ENCODE peak calls at places on chromosome 6, in nine cellular contexts. C is dorsolateral prefrontal cortex; L is A549; I is AG04450; M is CD8-positive, alpha-beta memory T cell; Z is CD8-positive, alpha-beta T cell; G is CD4-positive, alpha-beta memory T cell; J is ovary; V is pancreas. U is an unnamed sample.
A peak's percentile ranks its signal among the peaks of the same experiment; 100 is the strongest.

GRCh38 chr6:77030929-77031674 is 432.2 kb downstream of the HTR1B start:
- DNase-seq in C (no peak), L (no peak), I (no peak), M (no peak), Z (no peak), G (no peak), J (no peak), V (no peak), U (no peak)

GRCh38 chr6:15819226-15819625 is 156.4 kb upstream of the DTNBP1 start:
- DNase-seq in C (no peak), L (no peak), I (no peak), M (no peak), Z (no peak), G (no peak), J (no peak), V (no peak), U (no peak)

GRCh38 chr6:14545496-14545895 is 427.9 kb downstream of the CD83 start:
- DNase-seq in C (no peak), L (no peak), I (no peak), M (no peak), Z (no peak), G (no peak), J (no peak), V (no peak), U (no peak)

GRCh38 chr6:1426416-1426815 is 37.0 kb downstream of the FOXF2 start:
- DNase-seq in C (no peak), L (no peak), I (no peak), M (no peak), Z (no peak), G (no peak), J (no peak), V (no peak), U (no peak)

GRCh38 chr6:4588581-4588980 is 187.6 kb upstream of the CDYL start:
- DNase-seq in C (no peak), L (no peak), I (no peak), M (no peak), Z (no peak), G (no peak), J (no peak), V (no peak), U (no peak)

GRCh38 chr6:44246663-44247337 is at the start of gene HSP90AB1:
- DNase-seq in C (peak; percentile 96), L (peak; percentile 72), I (peak; percentile 96), M (peak; percentile 96), Z (peak; percentile 91), G (peak; percentile 96), J (peak; percentile 98), V (peak; percentile 98), U (peak; percentile 93)

GRCh38 chr6:36731622-36732310 is 34.1 kb downstream of the RAB44 start:
- DNase-seq in C (peak; percentile 28), L (no peak), I (no peak), M (no peak), Z (no peak), G (no peak), J (no peak), V (no peak), U (no peak)

GRCh38 chr6:65113581-65113980 is 593.4 kb downstream of the EYS start:
- DNase-seq in C (no peak), L (no peak), I (no peak), M (no peak), Z (no peak), G (no peak), J (no peak), V (no peak), U (no peak)

GRCh38 chr6:2460216-2460734 is 214.9 kb upstream of the GMDS start:
- DNase-seq in C (no peak), L (no peak), I (no peak), M (no peak), Z (no peak), G (no peak), J (no peak), V (no peak), U (no peak)

GRCh38 chr6:32885698-32886286 is 31.8 kb downstream of the PSMB9 start:
- DNase-seq in C (no peak), L (peak; percentile 39), I (no peak), M (peak; percentile 68), Z (no peak), G (peak; percentile 64), J (no peak), V (no peak), U (no peak)

GRCh38 chr6:134517145-134517658 is 199.3 kb upstream of the SGK1 start:
- DNase-seq in C (no peak), L (peak; percentile 69), I (peak; percentile 29), M (no peak), Z (no peak), G (no peak), J (peak; percentile 75), V (peak; percentile 90), U (no peak)

GRCh38 chr6:129114992-129115391 is 232.1 kb downstream of the LAMA2 start:
- DNase-seq in C (no peak), L (no peak), I (no peak), M (no peak), Z (no peak), G (no peak), J (no peak), V (no peak), U (no peak)

GRCh38 chr6:152185158-152185574 is 377.7 kb downstream of the ESR1 start:
- DNase-seq in C (no peak), L (no peak), I (no peak), M (peak; percentile 55), Z (no peak), G (peak; percentile 62), J (no peak), V (no peak), U (peak; percentile 58)
- H3K4me3 ChIP-seq in C (no peak overlapping the region), L (no peak overlapping the region), I (no peak overlapping the region), M (peak overlapping the region; percentile 56), Z (peak overlapping the region; percentile 51), G (peak overlapping the region; percentile 76), J (no peak overlapping the region), V (no peak overlapping the region), U (peak overlapping the region; percentile 56)

DNA sequence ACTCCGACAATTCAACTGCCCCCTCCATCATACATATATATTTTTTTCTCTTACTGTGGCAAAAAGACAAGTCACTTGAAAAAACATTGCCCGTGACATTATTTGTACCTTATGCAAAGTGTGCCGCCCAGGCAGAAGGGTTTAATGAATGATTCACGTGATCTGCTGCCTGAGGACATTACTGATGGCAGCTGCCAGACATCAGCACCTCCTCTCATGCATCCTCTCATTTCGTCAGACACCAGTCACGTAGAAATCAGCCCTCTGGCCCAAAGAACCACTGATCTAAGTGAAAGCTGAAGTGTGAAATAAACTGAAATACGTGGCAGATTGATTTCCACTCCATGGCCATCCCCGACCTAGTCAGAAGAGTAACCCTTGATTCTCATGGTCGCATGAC is 218.8 kb upstream of the PDE10A start:
- DNase-seq in C (no peak), L (no peak), I (no peak), M (no peak), Z (no peak), G (no peak), J (no peak), V (no peak), U (no peak)
- H3K27ac ChIP-seq in C (no peak overlapping the region), L (no peak overlapping the region), I (no peak overlapping the region), M (no peak overlapping the region), Z (no peak overlapping the region), G (no peak overlapping the region), J (no peak overlapping the region), V (no peak overlapping the region), U (no peak overlapping the region)

DNA sequence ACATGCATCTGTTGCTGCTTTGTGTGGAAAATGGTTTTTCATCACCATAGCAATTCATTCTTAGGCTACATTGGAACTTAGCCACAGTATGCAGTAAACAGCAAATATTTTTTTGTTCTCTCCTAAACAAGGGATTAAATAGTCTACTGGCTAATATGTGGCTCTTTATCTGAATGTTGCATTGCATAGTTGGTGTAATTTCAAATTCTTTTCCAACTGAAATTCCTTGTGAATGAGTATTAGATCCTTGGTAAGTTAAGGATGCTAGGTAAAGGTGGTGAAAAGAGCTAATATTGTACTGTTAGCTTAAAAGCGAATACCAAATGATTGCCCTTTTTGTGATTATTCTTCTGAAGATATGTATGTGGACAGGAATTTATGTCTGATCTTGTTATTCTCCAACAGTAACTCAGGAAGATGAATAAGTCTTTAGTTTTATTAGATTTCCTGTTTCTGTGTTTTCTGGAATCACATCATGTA is 968 bp downstream of the MLIP start:
- DNase-seq in C (no peak), L (no peak), I (no peak), M (no peak), Z (no peak), G (no peak), J (no peak), V (no peak), U (no peak)
- H3K4me3 ChIP-seq in C (peak overlapping the region; percentile 3), L (no peak overlapping the region), I (no peak overlapping the region), M (no peak overlapping the region), Z (no peak overlapping the region), G (no peak overlapping the region), J (no peak overlapping the region), V (no peak overlapping the region), U (no peak overlapping the region)

GRCh38 chr6:149938571-149939462 is 3.0 kb upstream of the ULBP2 start:
- DNase-seq in C (no peak), L (peak; percentile 20), I (no peak), M (peak; percentile 59), Z (no peak), G (peak; percentile 70), J (no peak), V (peak; percentile 70), U (peak; percentile 75)

GRCh38 chr6:149942461-149942829 is 631 bp downstream of the ULBP2 start:
- DNase-seq in C (no peak), L (no peak), I (no peak), M (no peak), Z (no peak), G (no peak), J (no peak), V (peak; percentile 67), U (no peak)

GRCh38 chr6:149939909-149940672 is 1.7 kb upstream of the ULBP2 start:
- DNase-seq in C (no peak), L (no peak), I (no peak), M (no peak), Z (no peak), G (no peak), J (no peak), V (peak; percentile 15), U (no peak)

GRCh38 chr6:149940673-149940984 is 1.2 kb upstream of the ULBP2 start:
- DNase-seq in C (no peak), L (no peak), I (no peak), M (no peak), Z (no peak), G (no peak), J (no peak), V (peak; percentile 36), U (no peak)

DNA sequence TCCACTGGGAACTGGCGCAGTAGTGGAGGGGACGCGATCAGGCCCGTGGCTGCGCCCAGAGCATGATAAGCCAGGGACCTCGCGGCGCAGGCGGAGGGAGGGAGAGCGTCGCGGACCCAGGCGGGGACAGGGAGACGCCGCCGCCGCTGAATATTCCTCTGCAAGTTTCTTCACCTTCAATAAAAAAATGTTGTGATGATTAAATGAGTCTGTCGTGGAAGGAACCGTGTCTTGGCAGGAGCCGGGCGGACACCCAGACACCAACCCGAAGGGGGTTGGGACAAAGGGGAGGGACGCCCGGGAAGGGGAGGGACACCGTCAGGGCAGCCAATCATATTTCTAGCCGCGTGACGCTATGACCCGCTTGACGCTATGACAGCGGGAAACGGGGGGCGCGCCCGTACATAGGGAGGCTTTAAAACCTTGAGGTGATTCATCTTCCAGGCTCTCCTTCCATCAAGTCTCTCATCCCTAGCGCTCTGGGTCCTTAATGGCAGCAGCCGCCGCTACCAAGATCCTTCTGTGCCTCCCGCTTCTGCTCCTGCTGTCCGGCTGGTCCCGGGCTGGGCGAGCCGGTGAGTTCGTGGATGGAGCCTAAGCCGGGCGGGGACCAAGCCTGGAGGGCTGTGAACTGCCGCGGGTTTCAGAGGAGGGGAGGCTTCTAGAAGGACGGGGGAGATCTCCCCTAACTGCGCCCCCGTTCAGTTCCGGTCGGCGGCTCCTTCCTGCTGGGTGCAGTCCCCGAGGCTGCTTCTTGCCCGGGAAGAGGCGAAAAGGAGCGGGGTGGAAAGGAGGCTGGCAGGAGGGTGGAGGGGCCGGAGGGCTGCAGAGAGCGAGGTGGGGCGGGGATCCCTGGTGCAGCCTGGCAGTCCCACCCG is at the start of gene ULBP2:
- DNase-seq in C (peak; percentile 91), L (peak; percentile 87), I (peak; percentile 81), M (peak; percentile 90), Z (peak; percentile 81), G (peak; percentile 88), J (peak; percentile 66), V (peak; percentile 83), U (peak; percentile 78)
- H3K27ac ChIP-seq in C (peak within 1 kb of the TSS; percentile 33), L (peak within 1 kb of the TSS; percentile 39), I (no peak within 1 kb of the TSS), M (no peak within 1 kb of the TSS), Z (peak within 1 kb of the TSS; percentile 26), G (peak within 1 kb of the TSS; percentile 18), J (no peak within 1 kb of the TSS), V (no peak within 1 kb of the TSS), U (peak within 1 kb of the TSS; percentile 9)

U was measured in naive thymus-derived CD4-positive, alpha-beta T cell.